ENCODE peak calls at places on chromosomes 12 and 14, in five cellular contexts. H is GM06990, U is dorsolateral prefrontal cortex, K is psoas muscle, Z is OCI-LY7. C is an unnamed sample.

GRCh38 chr12:124828264-124829007 is 35.2 kb downstream of the SCARB1 start:
- DNase-seq in U (no peak), K (no peak), Z (no peak), H (no peak), C (no peak)

GRCh38 chr14:99755068-99755405 is 38.2 kb upstream of the EML1 start:
- DNase-seq in U (no peak), H (no peak), K (no peak), Z (no peak), C (no peak)

GRCh38 chr12:30850684-30851083 is 75.9 kb upstream of the TSPAN11 start:
- DNase-seq in K (no peak), Z (peak), U (no peak), H (no peak), C (no peak)

GRCh38 chr12:109219938-109220337 is 89.1 kb downstream of the FOXN4 start:
- DNase-seq in K (no peak), H (no peak), Z (no peak), U (no peak), C (no peak)

GRCh38 chr14:90159147-90159546 is 97.2 kb upstream of the PSMC1 start:
- DNase-seq in Z (no peak), U (no peak), K (no peak), H (no peak), C (no peak)

GRCh38 chr14:26330982-26331381 is 266.9 kb downstream of the NOVA1 start:
- DNase-seq in U (no peak), H (no peak), K (no peak), Z (no peak), C (no peak)

GRCh38 chr12:117125275-117125613 is 26.0 kb upstream of the TESC start:
- DNase-seq in K (no peak), Z (no peak), H (no peak), U (peak), C (no peak)

GRCh38 chr12:87679262-87679661 is 349.9 kb downstream of the C12orf50 start:
- DNase-seq in Z (no peak), H (no peak), K (no peak), U (no peak), C (no peak)

GRCh38 chr14:52951730-52952481 is 1.1 kb upstream of the FERMT2 start:
- DNase-seq in H (no peak), Z (no peak), K (no peak), U (peak), C (no peak)

GRCh38 chr12:110557300-110557699 is 25.8 kb downstream of the PPTC7 start:
- DNase-seq in Z (no peak), U (no peak), H (no peak), K (no peak), C (no peak)

GRCh38 chr14:79516009-79516408 is 695.3 kb downstream of the DIO2 start:
- DNase-seq in H (no peak), U (peak), Z (no peak), K (no peak), C (no peak)

GRCh38 chr12:107891967-107892366 is 117.5 kb downstream of the ASCL4 start:
- DNase-seq in K (no peak), Z (peak), H (no peak), U (no peak), C (no peak)

GRCh38 chr12:109462868-109463692 is 14.0 kb downstream of the KCTD10 start:
- DNase-seq in K (peak), U (no peak), H (no peak), Z (no peak), C (peak)

GRCh38 chr14:93976477-93977057 is at the start of gene ASB2:
- DNase-seq in K (peak), Z (peak), H (no peak), U (no peak), C (no peak)
- H3K4me3 ChIP-seq in K (peak), Z (peak), H (peak), U (peak), C (peak)

GRCh38 chr12:131063427-131063826 is 109.7 kb downstream of the ADGRD1 start:
- DNase-seq in H (no peak), K (no peak), U (no peak), Z (no peak), C (no peak)
- H3K4me3 ChIP-seq in H (no peak), K (no peak), U (no peak), Z (no peak), C (no peak)

GRCh38 chr14:104971447-104972240 is 6.5 kb downstream of the AHNAK2 start:
- DNase-seq in K (peak), Z (no peak), H (no peak), U (no peak), C (peak)

GRCh38 chr14:104968153-104968527 is 10.0 kb downstream of the AHNAK2 start:
- DNase-seq in H (no peak), Z (no peak), K (peak), U (no peak), C (peak)

GRCh38 chr14:104968541-104969401 is 9.4 kb downstream of the AHNAK2 start:
- DNase-seq in K (peak), Z (peak), H (no peak), U (no peak), C (no peak)

GRCh38 chr14:104970231-104971068 is 7.7 kb downstream of the AHNAK2 start:
- DNase-seq in K (peak), H (no peak), U (no peak), Z (no peak), C (peak)

DNA sequence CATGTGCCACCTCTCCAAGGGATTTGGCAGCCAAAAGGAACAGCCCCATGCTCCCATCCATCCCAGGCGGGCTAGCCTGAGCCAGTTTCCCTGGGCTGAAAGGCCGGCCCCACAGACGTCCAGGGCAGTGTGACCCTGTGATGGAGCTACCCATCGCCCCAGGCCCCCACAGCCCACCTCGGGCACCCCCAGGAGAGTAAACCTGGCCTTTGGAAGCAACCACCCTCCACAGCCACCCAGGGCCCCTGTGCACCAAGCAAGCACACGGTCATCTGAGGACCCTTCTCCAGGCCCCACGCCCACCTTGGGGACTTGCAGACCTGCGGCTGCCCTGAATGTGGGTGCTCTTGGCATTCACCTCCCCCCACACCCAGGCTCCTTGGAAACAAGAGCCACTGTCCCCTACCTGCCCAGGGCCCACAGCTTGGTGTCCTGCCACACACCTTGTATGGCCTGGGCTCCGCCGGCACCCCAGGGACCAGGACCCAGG is 8.4 kb downstream of the AHNAK2 start:
- DNase-seq in H (no peak), K (peak), Z (no peak), U (no peak), C (no peak)
- H3K4me3 ChIP-seq in H (no peak), K (peak), Z (no peak), U (no peak), C (peak)

GRCh38 chr12:34377243-34378035 is 355.1 kb downstream of the ALG10 start:
- DNase-seq in K (no peak), Z (no peak), U (no peak), H (no peak), C (no peak)
- H3K4me3 ChIP-seq in K (no peak), Z (no peak), U (no peak), H (no peak), C (no peak)

DNA sequence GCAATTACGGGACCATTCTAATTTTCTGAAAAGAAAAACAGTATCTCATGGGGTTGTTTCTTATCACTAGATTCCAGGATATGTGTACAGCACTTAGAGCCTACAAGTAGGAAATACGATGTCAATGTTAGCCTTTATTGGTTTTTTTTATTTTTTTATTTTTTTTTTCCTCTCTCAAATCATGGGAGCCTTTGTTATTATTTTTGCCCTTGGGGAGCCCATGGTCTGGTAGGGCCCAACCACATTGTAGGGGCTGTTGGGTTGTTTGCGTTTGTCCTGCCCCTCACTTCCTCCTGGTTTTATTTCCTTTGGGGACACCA is 5.9 kb downstream of the MORN3 start:
- DNase-seq in Z (no peak), U (no peak), K (no peak), H (no peak), C (no peak)
- H3K4me3 ChIP-seq in Z (peak), U (no peak), K (no peak), H (no peak), C (no peak)

GRCh38 chr14:105167303-105168092 is 1.1 kb downstream of the JAG2 start:
- DNase-seq in U (no peak), Z (no peak), K (peak), H (peak), C (no peak)
- H3K4me3 ChIP-seq in U (peak), Z (peak), K (peak), H (no peak), C (peak)

C was measured in left ventricle myocardium inferior.